ENCODE peak calls at places on chromosomes 7 and 10, in nine cellular contexts. G is NCI-H1092; W is NCI-H1694; V is non-pigmented ciliary epithelial cell; S is HT1080; Q is endothelial cell; C is fibroblast of the conjunctiva; P is stimulated activated CD4-positive, alpha-beta T cell treated with anti-CD3 and anti-CD28 coated beads, Interleukin-1b, Interleukin-23, amount 100 ng/mL, for 24 hours; K is T-helper 17 cell. J is an unnamed sample.

GRCh38 chr10:78543749-78544446 is 510.2 kb downstream of the RPS24 start:
- DNase-seq in P (no peak), V (peak), Q (no peak), S (no peak), C (peak), G (no peak), K (no peak), W (no peak), J (no peak)

GRCh38 chr7:147474862-147475261 is 1115.7 kb upstream of the C7orf33 start:
- DNase-seq in C (no peak), W (no peak), S (no peak), G (no peak), Q (no peak), K (no peak), P (no peak), V (no peak), J (no peak)

GRCh38 chr10:50990568-50991495 is 83.5 kb upstream of the PRKG1 start:
- DNase-seq in P (no peak), S (peak), K (no peak), V (peak), Q (peak), C (peak), G (no peak), W (no peak), J (peak)

GRCh38 chr10:24240001-24240751 is 31.2 kb downstream of the KIAA1217 start:
- DNase-seq in C (no peak), S (no peak), V (no peak), W (no peak), Q (no peak), P (no peak), G (no peak), K (no peak), J (peak)

GRCh38 chr7:41029072-41029492 is 673.8 kb downstream of the INHBA start:
- DNase-seq in P (no peak), G (no peak), V (peak), W (no peak), Q (no peak), S (peak), K (no peak), C (no peak), J (peak)

GRCh38 chr7:64180989-64181388 is 26.0 kb upstream of the ZNF735 start:
- DNase-seq in P (no peak), K (no peak), V (no peak), Q (no peak), G (no peak), C (no peak), W (no peak), S (no peak), J (peak)

GRCh38 chr7:133562617-133563016 is 309.7 kb downstream of the EXOC4 start:
- DNase-seq in Q (no peak), P (no peak), G (no peak), C (no peak), W (no peak), S (no peak), K (no peak), V (no peak), J (no peak)

GRCh38 chr10:115771755-115772154 is 501.3 kb downstream of the GFRA1 start:
- DNase-seq in G (no peak), K (no peak), C (no peak), V (no peak), S (no peak), Q (no peak), P (no peak), W (no peak), J (no peak)

GRCh38 chr7:134752006-134752760 is 27.3 kb upstream of the CALD1 start:
- DNase-seq in P (no peak), V (no peak), S (peak), C (no peak), Q (no peak), W (no peak), K (no peak), G (no peak), J (peak)

GRCh38 chr7:44445986-44446671 is 44.3 kb downstream of the NUDCD3 start:
- DNase-seq in C (no peak), V (no peak), G (no peak), S (no peak), W (no peak), K (no peak), P (no peak), Q (no peak), J (no peak)

GRCh38 chr7:41679566-41679965 is 23.3 kb downstream of the INHBA start:
- DNase-seq in W (no peak), Q (no peak), P (no peak), K (no peak), C (no peak), G (no peak), V (no peak), S (no peak), J (no peak)

GRCh38 chr10:30606313-30606712 is 23.2 kb downstream of the LYZL2 start:
- DNase-seq in W (no peak), C (no peak), K (no peak), S (no peak), G (peak), P (no peak), V (no peak), Q (no peak), J (peak)

GRCh38 chr7:50293509-50294179 is 10.9 kb upstream of the IKZF1 start:
- DNase-seq in P (no peak), C (no peak), V (no peak), K (no peak), G (no peak), Q (no peak), S (no peak), W (no peak), J (no peak)

GRCh38 chr7:155738652-155739537 is 73.4 kb downstream of the SHH start:
- DNase-seq in C (peak), P (peak), K (no peak), G (peak), S (peak), Q (peak), V (peak), W (peak), J (peak)

J was measured in bronchial epithelial cell.